ENCODE peak calls at places on chromosomes 11 and 22, in ten cellular contexts. One of them, this sample, is unnamed.

GRCh38 chr22:49208003-49208402 is 619.7 kb downstream of the BRD1 start:
- DNase-seq in OCI-LY7: no peak
- DNase-seq in breast epithelium: peak; percentile 33
- DNase-seq in CD8-positive, alpha-beta T cell: no peak
- DNase-seq in body of pancreas: no peak
- DNase-seq in fibroblast of lung: no peak
- DNase-seq in psoas muscle: no peak
- DNase-seq in esophagus squamous epithelium: no peak
- DNase-seq in foreskin keratinocyte: no peak
- DNase-seq in heart right ventricle: no peak
- DNase-seq in this sample: no peak

GRCh38 chr11:17353228-17354021 is 1.8 kb downstream of the NCR3LG1 start:
- DNase-seq in heart right ventricle: peak; percentile 72
- DNase-seq in body of pancreas: peak; percentile 75
- DNase-seq in fibroblast of lung: peak; percentile 83
- DNase-seq in breast epithelium: peak; percentile 71
- DNase-seq in psoas muscle: peak; percentile 74
- DNase-seq in OCI-LY7: peak; percentile 69
- DNase-seq in CD8-positive, alpha-beta T cell: peak; percentile 47
- DNase-seq in esophagus squamous epithelium: no peak
- DNase-seq in foreskin keratinocyte: peak; percentile 75
- DNase-seq in this sample: peak; percentile 79

GRCh38 chr11:93784935-93785360 is 866 bp downstream of the MED17 start:
- DNase-seq in CD8-positive, alpha-beta T cell: no peak
- DNase-seq in body of pancreas: no peak
- DNase-seq in psoas muscle: no peak
- DNase-seq in breast epithelium: no peak
- DNase-seq in OCI-LY7: no peak
- DNase-seq in esophagus squamous epithelium: no peak
- DNase-seq in heart right ventricle: no peak
- DNase-seq in foreskin keratinocyte: no peak
- DNase-seq in fibroblast of lung: peak; percentile 18
- DNase-seq in this sample: no peak

GRCh38 chr11:43359432-43359818 is 705 bp downstream of the TTC17 start:
- DNase-seq in OCI-LY7: peak; percentile 63
- DNase-seq in heart right ventricle: no peak
- DNase-seq in psoas muscle: no peak
- DNase-seq in fibroblast of lung: peak; percentile 28
- DNase-seq in CD8-positive, alpha-beta T cell: no peak
- DNase-seq in esophagus squamous epithelium: no peak
- DNase-seq in foreskin keratinocyte: peak; percentile 43
- DNase-seq in breast epithelium: no peak
- DNase-seq in body of pancreas: no peak
- DNase-seq in this sample: peak; percentile 58

GRCh38 chr22:31995807-31996206 is 47.3 kb upstream of the SLC5A1 start:
- DNase-seq in OCI-LY7: no peak
- DNase-seq in CD8-positive, alpha-beta T cell: no peak
- DNase-seq in foreskin keratinocyte: no peak
- DNase-seq in breast epithelium: no peak
- DNase-seq in heart right ventricle: no peak
- DNase-seq in psoas muscle: no peak
- DNase-seq in body of pancreas: no peak
- DNase-seq in esophagus squamous epithelium: no peak
- DNase-seq in fibroblast of lung: peak; percentile 32
- DNase-seq in this sample: no peak

GRCh38 chr11:1879342-1879940 is 12.3 kb downstream of the PRR33 start:
- DNase-seq in OCI-LY7: no peak
- DNase-seq in breast epithelium: no peak
- DNase-seq in body of pancreas: no peak
- DNase-seq in fibroblast of lung: no peak
- DNase-seq in CD8-positive, alpha-beta T cell: no peak
- DNase-seq in psoas muscle: no peak
- DNase-seq in foreskin keratinocyte: peak; percentile 3
- DNase-seq in esophagus squamous epithelium: no peak
- DNase-seq in heart right ventricle: no peak
- DNase-seq in this sample: no peak

GRCh38 chr11:123273616-123274015 is 78.6 kb upstream of the CLMP start:
- DNase-seq in breast epithelium: no peak
- DNase-seq in heart right ventricle: no peak
- DNase-seq in foreskin keratinocyte: no peak
- DNase-seq in fibroblast of lung: no peak
- DNase-seq in CD8-positive, alpha-beta T cell: no peak
- DNase-seq in esophagus squamous epithelium: no peak
- DNase-seq in psoas muscle: no peak
- DNase-seq in body of pancreas: no peak
- DNase-seq in OCI-LY7: no peak
- DNase-seq in this sample: no peak

GRCh38 chr11:6637871-6638270 is 17.7 kb downstream of the DCHS1 start:
- DNase-seq in fibroblast of lung: peak; percentile 80
- DNase-seq in esophagus squamous epithelium: no peak
- DNase-seq in CD8-positive, alpha-beta T cell: no peak
- DNase-seq in foreskin keratinocyte: no peak
- DNase-seq in psoas muscle: no peak
- DNase-seq in OCI-LY7: no peak
- DNase-seq in breast epithelium: no peak
- DNase-seq in body of pancreas: no peak
- DNase-seq in heart right ventricle: peak; percentile 56
- DNase-seq in this sample: no peak

GRCh38 chr22:26581026-26581425 is 8.9 kb downstream of the TPST2 start:
- DNase-seq in foreskin keratinocyte: no peak
- DNase-seq in esophagus squamous epithelium: no peak
- DNase-seq in heart right ventricle: no peak
- DNase-seq in fibroblast of lung: no peak
- DNase-seq in CD8-positive, alpha-beta T cell: no peak
- DNase-seq in OCI-LY7: no peak
- DNase-seq in psoas muscle: no peak
- DNase-seq in body of pancreas: no peak
- DNase-seq in breast epithelium: no peak
- DNase-seq in this sample: no peak

GRCh38 chr11:28384418-28384817 is 276.2 kb downstream of the METTL15 start:
- DNase-seq in psoas muscle: no peak
- DNase-seq in OCI-LY7: no peak
- DNase-seq in body of pancreas: no peak
- DNase-seq in foreskin keratinocyte: peak; percentile 88
- DNase-seq in breast epithelium: no peak
- DNase-seq in fibroblast of lung: peak; percentile 99
- DNase-seq in esophagus squamous epithelium: no peak
- DNase-seq in heart right ventricle: no peak
- DNase-seq in CD8-positive, alpha-beta T cell: no peak
- DNase-seq in this sample: no peak

DNA sequence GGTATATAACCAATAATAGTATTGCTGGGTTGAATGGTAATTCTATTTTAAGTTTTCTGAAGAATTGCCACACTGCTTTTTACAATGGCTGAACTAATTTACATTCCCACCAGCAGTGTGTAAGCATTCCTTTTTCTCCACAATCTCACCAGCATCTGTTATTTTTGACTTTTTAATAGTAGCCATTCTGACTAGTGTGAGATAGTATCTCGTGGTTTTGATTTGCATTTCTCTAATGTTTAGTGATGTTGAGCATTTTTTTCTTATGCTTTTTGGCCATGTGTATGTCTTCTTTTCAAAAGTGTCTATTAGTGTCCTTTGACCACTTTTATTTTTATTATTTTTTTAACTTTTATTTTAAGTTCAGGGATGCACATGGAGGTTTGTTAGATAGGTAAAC is 275.3 kb downstream of the METTL15 start:
- DNase-seq in OCI-LY7: no peak
- DNase-seq in esophagus squamous epithelium: no peak
- DNase-seq in psoas muscle: no peak
- DNase-seq in heart right ventricle: no peak
- DNase-seq in body of pancreas: no peak
- DNase-seq in fibroblast of lung: peak; percentile 73
- DNase-seq in breast epithelium: no peak
- DNase-seq in CD8-positive, alpha-beta T cell: no peak
- DNase-seq in foreskin keratinocyte: no peak
- DNase-seq in this sample: no peak
- H3K27ac ChIP-seq in OCI-LY7: no peak overlapping the region
- H3K27ac ChIP-seq in esophagus squamous epithelium: no peak overlapping the region
- H3K27ac ChIP-seq in psoas muscle: no peak overlapping the region
- H3K27ac ChIP-seq in heart right ventricle: no peak overlapping the region
- H3K27ac ChIP-seq in body of pancreas: no peak overlapping the region
- H3K27ac ChIP-seq in fibroblast of lung: peak overlapping the region; percentile 82
- H3K27ac ChIP-seq in breast epithelium: no peak overlapping the region
- H3K27ac ChIP-seq in CD8-positive, alpha-beta T cell: no peak overlapping the region
- H3K27ac ChIP-seq in foreskin keratinocyte: no peak overlapping the region
- H3K27ac ChIP-seq in this sample: no peak overlapping the region

GRCh38 chr11:14423633-14424032 is 64.7 kb upstream of the RRAS2 start:
- DNase-seq in breast epithelium: no peak
- DNase-seq in foreskin keratinocyte: no peak
- DNase-seq in body of pancreas: no peak
- DNase-seq in esophagus squamous epithelium: no peak
- DNase-seq in psoas muscle: no peak
- DNase-seq in fibroblast of lung: peak; percentile 79
- DNase-seq in CD8-positive, alpha-beta T cell: no peak
- DNase-seq in OCI-LY7: no peak
- DNase-seq in heart right ventricle: no peak
- DNase-seq in this sample: peak; percentile 42
- H3K27ac ChIP-seq in breast epithelium: no peak overlapping the region
- H3K27ac ChIP-seq in foreskin keratinocyte: no peak overlapping the region
- H3K27ac ChIP-seq in body of pancreas: no peak overlapping the region
- H3K27ac ChIP-seq in esophagus squamous epithelium: no peak overlapping the region
- H3K27ac ChIP-seq in psoas muscle: peak overlapping the region; percentile 65
- H3K27ac ChIP-seq in fibroblast of lung: peak overlapping the region; percentile 80
- H3K27ac ChIP-seq in CD8-positive, alpha-beta T cell: no peak overlapping the region
- H3K27ac ChIP-seq in OCI-LY7: no peak overlapping the region
- H3K27ac ChIP-seq in heart right ventricle: peak overlapping the region; percentile 83
- H3K27ac ChIP-seq in this sample: peak overlapping the region; percentile 69

DNA sequence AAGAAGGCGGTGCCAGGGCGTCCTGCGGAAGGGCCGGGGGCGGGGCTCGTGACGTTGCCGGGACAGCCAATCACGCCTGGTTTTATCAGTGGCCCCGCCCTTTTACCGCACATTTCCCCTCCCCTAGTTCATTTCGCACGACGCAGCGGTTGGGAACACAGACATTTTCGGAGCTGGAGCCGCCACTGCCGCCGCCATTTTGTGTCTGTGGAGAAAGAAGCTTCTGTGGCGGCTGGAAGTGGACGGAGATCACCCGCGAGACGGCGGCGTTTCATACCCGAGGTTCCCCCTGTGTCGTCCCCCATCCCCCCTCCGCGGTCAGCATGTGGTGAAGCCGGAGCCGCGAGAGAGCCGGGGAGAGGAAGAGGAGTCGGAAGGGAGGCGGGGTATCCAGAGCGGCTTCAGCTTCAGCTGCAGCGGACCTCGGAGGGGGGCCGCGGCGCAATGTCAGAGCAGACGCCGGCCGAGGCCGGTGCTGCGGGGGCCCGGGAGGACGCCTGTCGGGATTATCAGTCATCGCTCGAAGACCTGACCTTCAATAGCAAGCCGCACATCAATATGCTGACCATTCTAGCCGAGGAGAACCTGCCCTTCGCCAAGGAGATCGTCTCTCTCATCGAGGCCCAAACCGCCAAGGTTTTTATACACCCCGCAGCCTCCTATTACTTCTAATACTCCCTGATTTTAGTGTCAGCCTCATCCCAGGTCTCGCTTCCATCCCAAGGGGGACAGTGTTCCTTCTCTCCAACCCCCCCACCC is at the start of gene PCF11:
- DNase-seq in fibroblast of lung: no peak
- DNase-seq in foreskin keratinocyte: no peak
- DNase-seq in heart right ventricle: no peak
- DNase-seq in CD8-positive, alpha-beta T cell: no peak
- DNase-seq in OCI-LY7: no peak
- DNase-seq in esophagus squamous epithelium: no peak
- DNase-seq in psoas muscle: no peak
- DNase-seq in body of pancreas: no peak
- DNase-seq in breast epithelium: no peak
- DNase-seq in this sample: no peak
- H3K27ac ChIP-seq in fibroblast of lung: peak within 1 kb of the TSS; percentile 99
- H3K27ac ChIP-seq in foreskin keratinocyte: peak within 1 kb of the TSS; percentile 90
- H3K27ac ChIP-seq in heart right ventricle: peak within 1 kb of the TSS; percentile 100
- H3K27ac ChIP-seq in CD8-positive, alpha-beta T cell: peak within 1 kb of the TSS; percentile 97
- H3K27ac ChIP-seq in OCI-LY7: peak within 1 kb of the TSS; percentile 77
- H3K27ac ChIP-seq in esophagus squamous epithelium: peak within 1 kb of the TSS; percentile 98
- H3K27ac ChIP-seq in psoas muscle: peak within 1 kb of the TSS; percentile 98
- H3K27ac ChIP-seq in body of pancreas: peak within 1 kb of the TSS; percentile 100
- H3K27ac ChIP-seq in breast epithelium: peak within 1 kb of the TSS; percentile 93
- H3K27ac ChIP-seq in this sample: peak within 1 kb of the TSS; percentile 98

DNA sequence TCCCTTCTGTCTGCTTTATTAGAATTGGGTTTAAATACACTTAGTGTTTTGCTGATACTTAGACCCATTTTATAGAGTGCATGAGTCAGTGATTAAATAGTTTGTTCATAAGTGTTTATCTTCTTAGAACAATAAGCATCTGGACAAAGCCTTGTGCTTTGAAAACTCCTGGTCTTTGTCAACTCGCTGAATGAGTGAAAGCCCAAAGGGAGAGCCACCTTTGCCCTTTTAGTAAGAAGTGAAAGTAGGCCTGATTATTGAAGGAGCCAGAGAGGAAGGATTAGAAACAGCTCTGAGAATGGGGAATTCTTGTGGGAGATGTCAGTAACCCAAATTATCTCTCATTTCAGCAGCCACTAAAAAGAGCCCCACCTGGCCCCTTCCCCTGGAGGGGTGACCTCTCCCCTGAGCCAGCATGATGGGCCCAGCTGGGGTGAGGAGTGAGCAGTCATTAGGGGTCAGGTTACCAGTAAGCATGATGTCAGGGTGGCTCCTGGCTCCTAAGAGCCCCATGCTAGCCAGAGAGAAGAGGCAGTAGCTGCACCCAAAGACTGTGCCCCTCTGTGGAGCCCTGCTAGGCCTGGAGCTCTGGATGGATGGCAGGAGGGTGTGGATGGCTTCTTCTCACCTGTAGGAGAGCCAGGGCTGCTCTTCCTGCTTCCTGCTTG is 125.1 kb upstream of the E2F8 start:
- DNase-seq in breast epithelium: no peak
- DNase-seq in CD8-positive, alpha-beta T cell: no peak
- DNase-seq in foreskin keratinocyte: no peak
- DNase-seq in fibroblast of lung: no peak
- DNase-seq in psoas muscle: no peak
- DNase-seq in body of pancreas: no peak
- DNase-seq in esophagus squamous epithelium: no peak
- DNase-seq in heart right ventricle: no peak
- DNase-seq in OCI-LY7: no peak
- DNase-seq in this sample: peak; percentile 53
- H3K27ac ChIP-seq in breast epithelium: no peak overlapping the region
- H3K27ac ChIP-seq in CD8-positive, alpha-beta T cell: no peak overlapping the region
- H3K27ac ChIP-seq in foreskin keratinocyte: no peak overlapping the region
- H3K27ac ChIP-seq in fibroblast of lung: no peak overlapping the region
- H3K27ac ChIP-seq in psoas muscle: no peak overlapping the region
- H3K27ac ChIP-seq in body of pancreas: no peak overlapping the region
- H3K27ac ChIP-seq in esophagus squamous epithelium: peak overlapping the region; percentile 6
- H3K27ac ChIP-seq in heart right ventricle: no peak overlapping the region
- H3K27ac ChIP-seq in OCI-LY7: no peak overlapping the region
- H3K27ac ChIP-seq in this sample: peak overlapping the region; percentile 68

DNA sequence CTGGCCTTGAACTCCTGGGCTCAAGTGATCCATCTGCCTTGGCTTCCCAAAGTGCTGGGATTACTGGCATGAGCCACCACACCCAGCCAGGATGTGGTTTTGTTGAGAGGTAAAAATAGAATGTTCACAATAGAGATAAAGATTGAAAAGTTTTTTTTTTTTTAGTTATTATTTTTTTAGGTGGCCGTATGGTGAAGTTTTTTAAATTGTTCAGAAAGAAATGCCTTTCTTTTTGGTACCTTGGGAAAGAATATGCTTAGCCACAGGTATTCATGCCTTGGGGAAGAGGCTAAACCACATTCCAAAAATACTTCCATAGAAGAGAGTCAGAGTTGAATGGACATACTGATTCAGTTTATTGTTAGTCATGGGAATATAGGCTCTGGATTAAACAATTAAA is 143.4 kb downstream of the C11orf91 start:
- DNase-seq in psoas muscle: no peak
- DNase-seq in foreskin keratinocyte: peak; percentile 97
- DNase-seq in esophagus squamous epithelium: no peak
- DNase-seq in body of pancreas: no peak
- DNase-seq in CD8-positive, alpha-beta T cell: no peak
- DNase-seq in OCI-LY7: no peak
- DNase-seq in breast epithelium: no peak
- DNase-seq in heart right ventricle: no peak
- DNase-seq in fibroblast of lung: peak; percentile 94
- DNase-seq in this sample: no peak
- H3K27ac ChIP-seq in psoas muscle: no peak overlapping the region
- H3K27ac ChIP-seq in foreskin keratinocyte: no peak overlapping the region
- H3K27ac ChIP-seq in esophagus squamous epithelium: no peak overlapping the region
- H3K27ac ChIP-seq in body of pancreas: no peak overlapping the region
- H3K27ac ChIP-seq in CD8-positive, alpha-beta T cell: no peak overlapping the region
- H3K27ac ChIP-seq in OCI-LY7: no peak overlapping the region
- H3K27ac ChIP-seq in breast epithelium: peak overlapping the region; percentile 79
- H3K27ac ChIP-seq in heart right ventricle: no peak overlapping the region
- H3K27ac ChIP-seq in fibroblast of lung: no peak overlapping the region
- H3K27ac ChIP-seq in this sample: no peak overlapping the region

This sample was measured in endothelial cell of umbilical vein.